ENCODE peak calls at places on chromosomes 12 and 14, in five cellular contexts. G is GM12878, J is K562, I is H1, C is HepG2. U is an unnamed sample.

GRCh38 chr12:66279127-66279712 is 23.1 kb upstream of the HELB start:
- DNase-seq in I (no peak), G (no peak), J (peak), C (peak), U (peak)

GRCh38 chr12:26853303-26854027 is 20.5 kb upstream of the ITPR2 start:
- DNase-seq in J (peak), G (no peak), C (peak), I (no peak), U (no peak)

GRCh38 chr14:103549361-103550311 is 12.8 kb downstream of the BAG5 start:
- DNase-seq in C (peak), G (no peak), I (no peak), J (no peak), U (no peak)

GRCh38 chr12:124684496-124684895 is 117.1 kb upstream of the NCOR2 start:
- DNase-seq in G (no peak), J (no peak), I (no peak), C (no peak), U (no peak)

GRCh38 chr12:21831671-21832357 is 57.3 kb upstream of the KCNJ8 start:
- DNase-seq in C (no peak), I (no peak), J (no peak), G (no peak), U (no peak)

GRCh38 chr14:91140672-91141071 is 26.8 kb downstream of the DGLUCY start:
- DNase-seq in I (no peak), G (no peak), C (peak), J (peak), U (peak)

GRCh38 chr12:124743479-124744272 is 120.0 kb downstream of the SCARB1 start:
- DNase-seq in C (no peak), I (no peak), G (no peak), J (no peak), U (no peak)

GRCh38 chr14:50062438-50063039 is 53.8 kb downstream of the VCPKMT start:
- DNase-seq in J (peak), G (peak), C (peak), I (no peak), U (peak)

GRCh38 chr12:11702959-11703358 is 53.5 kb downstream of the ETV6 start:
- DNase-seq in J (no peak), C (no peak), I (no peak), G (no peak), U (no peak)

DNA sequence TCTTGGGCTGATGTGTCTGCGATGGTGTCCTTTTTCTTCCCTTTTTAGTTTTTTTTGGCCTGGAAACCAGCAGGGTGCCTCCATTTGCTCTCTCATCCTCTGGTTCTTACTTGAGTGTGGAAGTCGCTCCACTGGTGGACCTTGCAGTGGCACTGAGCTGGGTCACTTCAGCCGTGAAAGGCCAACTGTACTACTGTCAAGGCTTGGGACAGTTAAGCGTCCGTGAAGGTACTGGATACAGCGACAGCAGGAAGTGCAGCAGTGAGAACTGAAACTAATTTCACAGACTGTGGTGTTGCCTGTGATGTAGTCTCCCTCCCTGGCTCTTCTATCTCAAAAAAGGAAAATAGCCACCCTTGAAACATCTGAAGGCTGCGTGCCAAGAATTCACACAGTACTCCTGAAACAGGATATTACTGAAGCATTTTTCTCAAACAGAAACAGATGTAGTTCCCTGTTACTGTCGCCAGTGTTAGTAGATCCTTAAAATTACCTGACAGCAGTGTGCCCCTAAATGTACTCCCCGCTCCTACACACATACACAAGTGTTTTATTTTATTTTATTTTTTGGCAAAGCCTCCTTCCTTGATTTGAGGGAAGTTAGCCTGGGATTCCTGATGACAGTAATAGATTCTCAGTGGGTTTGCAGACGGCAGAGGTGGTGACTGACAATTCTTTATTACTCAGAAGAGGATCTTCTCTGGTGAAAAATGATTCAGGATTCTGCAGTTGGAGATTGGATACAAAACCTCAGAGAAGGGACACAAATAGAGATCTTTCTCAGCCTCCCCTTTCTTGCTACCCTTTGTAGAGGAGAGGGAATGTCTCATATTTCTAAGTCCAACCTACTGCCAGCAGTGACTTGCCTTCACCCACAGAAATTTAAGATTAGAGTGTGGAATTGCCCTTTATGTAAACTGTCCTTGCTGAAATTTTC is 4.3 kb downstream of the SUSD6 start:
- DNase-seq in J (no peak), C (no peak), I (no peak), G (peak), U (no peak)
- TF ChIP-seq RAD21 in J (no peak), C (no peak), I (no peak), G (no peak), U (no peak)

GRCh38 chr14:100159107-100159864 is at the start of gene DEGS2:
- DNase-seq in I (no peak), G (no peak), J (no peak), C (no peak), U (no peak)
- TF ChIP-seq ATF3 in I (no peak), G (no peak), J (no peak), C (no peak), U (no peak)

GRCh38 chr12:2049604-2050540 is 2.9 kb upstream of the CACNA1C start:
- DNase-seq in J (no peak), G (no peak), C (peak), I (no peak), U (no peak)

GRCh38 chr12:2054091-2055018 is 1.6 kb downstream of the CACNA1C start:
- DNase-seq in I (no peak), G (no peak), J (no peak), C (no peak), U (no peak)

GRCh38 chr12:2053675-2054070 is 886 bp downstream of the CACNA1C start:
- DNase-seq in I (no peak), J (no peak), C (no peak), G (no peak), U (no peak)

GRCh38 chr12:2051700-2052625 is 824 bp upstream of the CACNA1C start:
- DNase-seq in I (no peak), J (no peak), G (no peak), C (no peak), U (no peak)

GRCh38 chr12:2052861-2053674 is at the start of gene CACNA1C:
- DNase-seq in J (no peak), I (no peak), C (no peak), G (no peak), U (no peak)
- TF ChIP-seq ZNF274 in J (no peak), I (no peak), C (no peak), G (no peak), U (no peak)

DNA sequence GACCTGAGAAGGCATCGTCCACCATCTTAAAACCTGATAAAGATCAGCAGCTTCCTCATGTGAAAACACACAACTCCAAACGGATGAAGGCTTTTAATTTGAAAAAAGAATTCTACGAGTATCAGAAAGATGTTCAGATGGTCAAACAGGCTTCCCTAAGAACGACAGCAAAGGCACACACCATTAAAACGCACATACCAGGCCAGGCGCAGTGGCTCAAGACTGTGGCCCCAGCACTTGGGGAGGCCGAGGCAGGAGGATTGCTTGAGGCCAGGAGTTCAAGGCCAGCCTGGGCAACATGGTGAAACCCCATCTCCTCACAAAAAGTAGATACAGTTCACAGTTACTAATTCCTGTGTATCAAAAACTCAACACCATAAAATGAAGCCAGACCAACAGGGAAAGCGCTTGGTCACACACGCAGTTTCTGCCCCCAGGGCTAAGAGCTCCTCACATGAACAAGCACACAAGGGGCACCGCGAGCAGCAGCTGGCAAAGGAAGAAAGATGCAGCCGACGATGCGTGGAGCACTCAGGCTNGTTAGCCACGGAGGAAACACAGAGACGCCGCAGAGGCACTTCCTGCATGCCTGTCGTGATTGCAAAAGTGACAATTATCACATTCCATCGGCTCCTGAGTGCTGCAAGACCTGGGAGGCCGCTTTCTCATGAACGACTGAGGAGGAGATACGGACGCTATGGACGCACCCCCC is 78.0 kb downstream of the NOC4L start:
- DNase-seq in G (peak), C (peak), J (no peak), I (no peak), U (peak)
- TF ChIP-seq RAD21 in G (no peak), C (no peak), J (no peak), I (no peak), U (no peak)

DNA sequence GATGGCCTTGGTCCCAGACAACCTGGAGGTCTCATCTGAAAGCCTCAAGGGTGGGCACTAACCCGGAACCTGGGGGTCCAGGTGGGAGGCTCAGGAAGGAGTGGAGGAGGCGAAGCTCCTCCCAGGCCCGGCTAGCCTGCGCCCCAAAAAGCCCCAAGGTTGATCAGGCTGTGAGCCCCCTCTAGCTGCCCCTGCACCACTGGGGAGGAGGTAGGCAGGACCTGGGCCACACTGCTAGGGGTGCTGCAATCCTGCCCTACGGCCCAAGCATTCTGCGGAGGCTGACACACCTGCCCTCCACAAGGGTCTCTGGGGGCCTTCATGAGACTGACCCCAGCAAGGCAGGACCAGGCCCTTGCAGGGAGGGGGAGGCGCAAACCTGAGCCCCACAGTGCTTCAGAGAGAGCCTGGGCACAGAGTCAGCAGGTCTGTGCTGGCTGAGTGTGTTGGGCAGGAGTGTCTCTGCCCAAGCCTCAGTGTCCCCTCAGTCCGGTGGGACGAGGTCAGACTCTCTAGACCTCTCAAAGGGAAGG is 51.9 kb downstream of the CCDC85C start:
- DNase-seq in G (no peak), J (no peak), C (no peak), I (no peak), U (no peak)
- TF ChIP-seq ATF3 in G (no peak), J (no peak), C (no peak), I (no peak), U (no peak)

GRCh38 chr14:21241218-21241819 is 27.9 kb downstream of the HNRNPC start:
- DNase-seq in C (no peak), I (no peak), G (no peak), J (no peak), U (no peak)
- TF ChIP-seq ZNF274 in C (no peak), I (no peak), G (no peak), J (no peak), U (no peak)